ENCODE peak calls at places on chromosomes 7 and 10, in ten cellular contexts. K is GM20000, R is AG04449, E is AG04450, X is prostate gland, U is cardiac fibroblast, J is fibroblast of lung, P is endodermal cell, B is kidney epithelial cell, C is GM10248. Y is an unnamed sample.

GRCh38 chr7:156192921-156193320 is 380.7 kb upstream of the SHH start:
- DNase-seq in K (no peak), R (no peak), E (no peak), X (no peak), U (peak), J (no peak), P (no peak), B (no peak), C (no peak), Y (no peak)

GRCh38 chr7:5634107-5634950 is 147.1 kb downstream of the RNF216 start:
- DNase-seq in K (no peak), R (peak), E (peak), X (no peak), U (peak), J (peak), P (peak), B (peak), C (no peak), Y (peak)

GRCh38 chr7:158695726-158696452 is 8.7 kb downstream of the NCAPG2 start:
- DNase-seq in K (peak), R (no peak), E (peak), X (peak), U (peak), J (peak), P (peak), B (no peak), C (peak), Y (peak)

GRCh38 chr7:55180821-55181542 is 162.2 kb downstream of the EGFR start:
- DNase-seq in K (no peak), R (no peak), E (no peak), X (peak), U (no peak), J (no peak), P (no peak), B (no peak), C (no peak), Y (no peak)

GRCh38 chr10:52004342-52004949 is 305.1 kb upstream of the CSTF2T start:
- DNase-seq in K (peak), R (no peak), E (peak), X (no peak), U (peak), J (peak), P (no peak), B (no peak), C (peak), Y (peak)

GRCh38 chr10:129491123-129491734 is 24.2 kb downstream of the MGMT start:
- DNase-seq in K (no peak), R (no peak), E (no peak), X (no peak), U (peak), J (peak), P (no peak), B (no peak), C (no peak), Y (no peak)

GRCh38 chr7:12570529-12571461 is at the start of gene SCIN:
- DNase-seq in K (no peak), R (no peak), E (no peak), X (peak), U (peak), J (peak), P (peak), B (no peak), C (peak), Y (no peak)

GRCh38 chr10:74292871-74293427 is 141.9 kb downstream of the ADK start:
- DNase-seq in K (no peak), R (peak), E (peak), X (no peak), U (peak), J (peak), P (no peak), B (peak), C (no peak), Y (peak)

GRCh38 chr7:1560620-1561031 is 4.6 kb upstream of the TMEM184A start:
- DNase-seq in K (no peak), R (no peak), E (no peak), X (no peak), U (no peak), J (no peak), P (no peak), B (no peak), C (no peak), Y (no peak)

GRCh38 chr7:111089822-111090426 is 1.0 kb upstream of the LRRN3 start:
- DNase-seq in K (peak), R (no peak), E (no peak), X (no peak), U (peak), J (peak), P (no peak), B (no peak), C (peak), Y (peak)

GRCh38 chr10:44384601-44385422 is at the start of gene CXCL12:
- DNase-seq in K (peak), R (no peak), E (no peak), X (no peak), U (peak), J (no peak), P (peak), B (no peak), C (no peak), Y (peak)

GRCh38 chr10:32050145-32050544 is 6.1 kb downstream of the KIF5B start:
- DNase-seq in K (no peak), R (no peak), E (no peak), X (no peak), U (no peak), J (no peak), P (no peak), B (no peak), C (no peak), Y (no peak)

GRCh38 chr7:30817060-30817770 is 46.0 kb downstream of the MINDY4 start:
- DNase-seq in K (no peak), R (no peak), E (no peak), X (no peak), U (peak), J (no peak), P (no peak), B (no peak), C (no peak), Y (peak)

GRCh38 chr7:10802011-10802410 is 171.7 kb upstream of the PHF14 start:
- DNase-seq in K (no peak), R (no peak), E (no peak), X (no peak), U (no peak), J (no peak), P (no peak), B (no peak), C (no peak), Y (no peak)

GRCh38 chr7:122054393-122054792 is 89.7 kb downstream of the AASS start:
- DNase-seq in K (no peak), R (no peak), E (no peak), X (no peak), U (no peak), J (no peak), P (no peak), B (no peak), C (no peak), Y (no peak)

GRCh38 chr10:131088619-131089018 is 222.9 kb downstream of the TCERG1L start:
- DNase-seq in K (no peak), R (no peak), E (no peak), X (no peak), U (no peak), J (no peak), P (peak), B (no peak), C (no peak), Y (no peak)

GRCh38 chr10:70474780-70475179 is 3.8 kb upstream of the PALD1 start:
- DNase-seq in K (no peak), R (no peak), E (no peak), X (no peak), U (no peak), J (no peak), P (no peak), B (no peak), C (no peak), Y (no peak)

GRCh38 chr7:1402791-1403755 is 56.2 kb downstream of the MICALL2 start:
- DNase-seq in K (no peak), R (no peak), E (no peak), X (no peak), U (no peak), J (no peak), P (no peak), B (no peak), C (no peak), Y (no peak)

GRCh38 chr10:35711615-35712411 is 69.7 kb upstream of the FZD8 start:
- DNase-seq in K (no peak), R (no peak), E (no peak), X (no peak), U (no peak), J (no peak), P (no peak), B (no peak), C (no peak), Y (no peak)

GRCh38 chr7:119197872-119198527 is 973.5 kb downstream of the ANKRD7 start:
- DNase-seq in K (peak), R (no peak), E (no peak), X (peak), U (peak), J (peak), P (peak), B (peak), C (peak), Y (peak)

GRCh38 chr7:129228633-129229032 is 3.8 kb downstream of the AHCYL2 start:
- DNase-seq in K (no peak), R (no peak), E (no peak), X (no peak), U (no peak), J (no peak), P (no peak), B (no peak), C (no peak), Y (no peak)

GRCh38 chr7:14195896-14196295 is 206.4 kb upstream of the ETV1 start:
- DNase-seq in K (no peak), R (no peak), E (no peak), X (no peak), U (peak), J (no peak), P (no peak), B (no peak), C (no peak), Y (no peak)

GRCh38 chr10:130807721-130808120 is 503.8 kb downstream of the TCERG1L start:
- DNase-seq in K (no peak), R (no peak), E (no peak), X (no peak), U (no peak), J (no peak), P (peak), B (no peak), C (no peak), Y (no peak)

GRCh38 chr10:75234683-75235374 is 928 bp downstream of the COMTD1 start:
- DNase-seq in K (no peak), R (no peak), E (no peak), X (no peak), U (no peak), J (no peak), P (peak), B (no peak), C (no peak), Y (no peak)

GRCh38 chr7:32929430-32930161 is 27.6 kb upstream of the FKBP9 start:
- DNase-seq in K (no peak), R (no peak), E (no peak), X (no peak), U (no peak), J (no peak), P (no peak), B (no peak), C (no peak), Y (no peak)

GRCh38 chr7:130831817-130832481 is 97.9 kb upstream of the KLF14 start:
- DNase-seq in K (peak), R (no peak), E (no peak), X (no peak), U (peak), J (peak), P (no peak), B (no peak), C (peak), Y (no peak)

GRCh38 chr7:1418505-1419309 is 40.6 kb downstream of the MICALL2 start:
- DNase-seq in K (no peak), R (no peak), E (no peak), X (no peak), U (peak), J (peak), P (peak), B (no peak), C (no peak), Y (no peak)

GRCh38 chr7:110204527-110204926 is 886.4 kb upstream of the LRRN3 start:
- DNase-seq in K (no peak), R (no peak), E (no peak), X (no peak), U (peak), J (peak), P (peak), B (no peak), C (no peak), Y (peak)

GRCh38 chr10:132387723-132388210 is 9.2 kb upstream of the PWWP2B start:
- DNase-seq in K (peak), R (no peak), E (no peak), X (no peak), U (peak), J (peak), P (peak), B (no peak), C (peak), Y (no peak)

GRCh38 chr10:114024876-114025609 is 18.6 kb upstream of the ADRB1 start:
- DNase-seq in K (peak), R (no peak), E (no peak), X (no peak), U (peak), J (peak), P (no peak), B (no peak), C (peak), Y (peak)

GRCh38 chr10:62732841-62733653 is 71.5 kb upstream of the ADO start:
- DNase-seq in K (peak), R (no peak), E (peak), X (no peak), U (peak), J (peak), P (no peak), B (peak), C (peak), Y (peak)

GRCh38 chr7:114922151-114922651 is 307 bp downstream of the MDFIC start:
- DNase-seq in K (peak), R (no peak), E (no peak), X (peak), U (peak), J (peak), P (peak), B (no peak), C (peak), Y (no peak)

GRCh38 chr10:33306756-33307519 is 27.5 kb downstream of the NRP1 start:
- DNase-seq in K (no peak), R (no peak), E (peak), X (no peak), U (peak), J (peak), P (no peak), B (no peak), C (no peak), Y (peak)

GRCh38 chr7:29977926-29978652 is 11.5 kb downstream of the SCRN1 start:
- DNase-seq in K (no peak), R (no peak), E (no peak), X (no peak), U (no peak), J (no peak), P (peak), B (no peak), C (no peak), Y (no peak)

GRCh38 chr7:42110333-42110732 is 126.7 kb downstream of the GLI3 start:
- DNase-seq in K (no peak), R (no peak), E (no peak), X (no peak), U (no peak), J (no peak), P (no peak), B (no peak), C (no peak), Y (no peak)

GRCh38 chr10:70815504-70816219 is at the start of gene SGPL1:
- DNase-seq in K (peak), R (no peak), E (peak), X (peak), U (peak), J (peak), P (peak), B (peak), C (peak), Y (peak)

GRCh38 chr10:112915590-112916572 is 34.2 kb upstream of the TCF7L2 start:
- DNase-seq in K (no peak), R (no peak), E (no peak), X (no peak), U (peak), J (peak), P (no peak), B (peak), C (no peak), Y (no peak)

DNA sequence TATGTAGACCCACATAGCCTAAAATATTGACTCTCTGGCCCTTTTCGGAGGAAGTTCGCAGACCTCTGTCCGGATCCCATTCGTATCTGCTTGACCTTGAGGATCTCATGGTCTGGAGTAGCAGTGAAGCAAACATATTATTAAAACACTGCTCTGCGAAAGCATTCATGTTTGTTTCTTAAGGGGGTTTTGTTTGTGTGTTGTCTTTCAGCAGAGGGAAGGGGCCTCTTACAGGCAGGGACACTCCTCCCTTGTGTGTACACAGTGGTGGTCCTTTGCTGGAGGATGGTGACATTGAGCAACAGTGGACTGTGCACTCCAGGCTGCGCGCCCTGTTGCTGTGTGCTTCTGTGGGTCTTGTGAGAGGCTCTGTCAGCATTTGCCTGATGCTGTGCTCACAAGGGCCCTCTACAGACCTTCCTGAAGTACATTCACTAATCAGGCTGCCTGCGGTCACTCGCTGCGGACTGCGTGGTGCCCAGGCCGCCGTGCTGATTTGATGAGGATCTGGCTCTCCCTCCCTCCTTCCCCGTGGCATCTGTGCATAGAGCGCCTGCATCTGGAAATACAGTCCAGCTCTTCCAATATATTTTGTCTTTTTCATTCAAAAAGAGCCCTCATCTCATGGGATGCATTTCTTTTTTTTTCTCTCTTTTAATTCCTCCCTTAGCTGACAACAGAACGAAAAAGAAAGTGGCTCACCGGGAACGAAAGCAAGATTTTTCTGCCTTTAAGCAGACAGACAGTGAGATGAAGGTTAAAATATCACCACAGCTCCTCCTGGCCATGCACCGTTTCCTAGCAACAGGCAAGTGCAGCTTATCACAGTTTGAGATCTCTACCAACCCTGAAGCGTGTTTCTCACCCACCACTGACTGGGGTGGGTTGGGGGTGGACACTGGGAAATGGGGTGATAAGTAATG is 135.8 kb downstream of the CNNM2 start:
- DNase-seq in K (peak), R (peak), E (peak), X (peak), U (peak), J (peak), P (peak), B (peak), C (peak), Y (peak)
- TF ChIP-seq CTCF in K (peak), R (peak), E (peak), X (peak), U (peak), J (peak), P (peak), B (peak), C (peak), Y (peak)

GRCh38 chr7:18572885-18573284 is 77.3 kb downstream of the HDAC9 start:
- DNase-seq in K (no peak), R (no peak), E (no peak), X (no peak), U (no peak), J (no peak), P (no peak), B (no peak), C (no peak), Y (no peak)

GRCh38 chr7:18570441-18570840 is 74.9 kb downstream of the HDAC9 start:
- DNase-seq in K (no peak), R (no peak), E (no peak), X (no peak), U (no peak), J (no peak), P (no peak), B (no peak), C (no peak), Y (no peak)

GRCh38 chr7:18574235-18574540 is 78.6 kb downstream of the HDAC9 start:
- DNase-seq in K (no peak), R (no peak), E (no peak), X (no peak), U (no peak), J (no peak), P (no peak), B (no peak), C (no peak), Y (no peak)

GRCh38 chr7:18573410-18574234 is 78.1 kb downstream of the HDAC9 start:
- DNase-seq in K (no peak), R (no peak), E (no peak), X (no peak), U (no peak), J (no peak), P (no peak), B (no peak), C (no peak), Y (no peak)

DNA sequence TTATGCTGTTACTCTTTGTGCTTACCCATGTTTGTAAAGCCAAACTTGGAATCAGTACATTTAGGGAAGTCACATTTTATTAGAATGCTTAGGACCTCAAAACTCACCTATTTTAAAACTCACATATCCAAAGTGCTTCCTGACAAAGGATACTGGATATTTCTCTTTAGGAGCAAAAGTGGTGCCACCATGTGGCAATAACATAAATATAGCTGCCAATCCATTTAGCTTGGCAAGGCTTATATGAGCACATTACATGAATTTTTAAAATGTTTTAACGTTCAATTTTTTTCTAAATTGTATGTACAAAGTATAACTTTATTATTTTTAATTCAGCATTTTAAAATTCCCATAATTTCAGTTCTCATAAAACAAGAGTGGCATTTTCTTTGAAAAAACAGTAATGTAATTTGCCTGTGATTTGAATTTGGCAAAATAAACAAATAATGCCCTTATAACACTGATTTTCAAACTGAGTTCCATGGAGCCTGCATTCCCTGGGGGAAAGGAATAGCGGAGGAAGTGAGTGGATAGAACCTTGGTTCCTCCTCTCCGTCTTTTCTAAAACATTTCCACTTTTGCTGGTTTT is 75.4 kb downstream of the HDAC9 start:
- DNase-seq in K (no peak), R (no peak), E (no peak), X (peak), U (peak), J (peak), P (no peak), B (no peak), C (no peak), Y (peak)
- TF ChIP-seq CTCF in K (no peak), R (peak), E (peak), X (peak), U (peak), J (peak), P (peak), B (peak), C (peak), Y (peak)

GRCh38 chr10:119355930-119356329 is 148.6 kb downstream of the GRK5 start:
- DNase-seq in K (no peak), R (no peak), E (no peak), X (no peak), U (peak), J (no peak), P (no peak), B (no peak), C (no peak), Y (no peak)
- TF ChIP-seq CTCF in K (no peak), R (peak), E (peak), X (no peak), U (peak), J (peak), P (peak), B (peak), C (no peak), Y (peak)

DNA sequence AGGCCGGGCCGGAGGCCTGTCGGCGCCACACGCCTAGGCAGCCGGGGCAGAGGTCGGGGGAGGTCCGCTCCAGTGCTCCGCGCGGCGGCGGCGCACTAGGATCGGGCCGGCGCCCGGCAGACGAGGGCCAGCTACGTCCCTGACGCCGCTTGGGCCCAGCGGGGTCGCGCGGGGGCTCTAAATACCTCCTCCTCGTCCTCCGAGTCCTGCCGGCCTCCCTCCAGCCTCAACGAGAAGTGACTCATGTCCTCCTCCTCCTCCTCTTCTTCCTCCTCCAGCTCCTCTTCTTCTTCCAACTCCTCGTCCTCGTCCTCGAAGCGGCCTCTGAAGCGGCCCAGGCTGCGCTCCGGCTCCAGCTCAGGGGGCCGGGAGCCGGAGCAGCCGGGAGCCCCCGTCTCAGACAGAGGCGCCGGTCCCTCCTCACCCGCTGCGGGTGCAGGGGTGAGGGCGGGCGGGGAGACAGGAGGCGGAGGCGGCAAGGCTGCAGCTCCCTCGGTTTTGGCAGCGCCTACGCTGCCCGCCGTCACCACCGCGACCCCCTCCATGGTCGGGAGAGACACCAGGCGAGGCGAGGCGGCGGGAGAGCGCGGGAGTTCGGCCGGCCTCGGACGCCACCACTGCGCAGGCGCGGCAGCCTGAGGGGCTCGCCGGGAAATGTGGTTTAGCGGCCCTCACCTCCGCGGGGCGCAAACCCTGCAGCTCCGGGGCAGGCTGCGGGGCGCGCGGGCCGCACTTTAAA is at the start of gene PCGF6:
- DNase-seq in K (peak), R (no peak), E (peak), X (peak), U (peak), J (peak), P (peak), B (no peak), C (peak), Y (peak)
- TF ChIP-seq CTCF in K (no peak), R (peak), E (peak), X (no peak), U (no peak), J (no peak), P (peak), B (no peak), C (no peak), Y (peak)

Y was measured in HFFc6.